ENCODE peak calls at places on chromosome 3, in four cellular contexts. G is sigmoid colon, W is stomach, Z is kidney. H is an unnamed sample.

GRCh38 chr3:13546667-13547171 is 2.2 kb upstream of the FBLN2 start:
- DNase-seq in G (peak), Z (peak), W (no peak), H (no peak)

GRCh38 chr3:119588112-119588511 is 8.8 kb downstream of the ADPRH start:
- DNase-seq in Z (no peak), W (peak), G (peak), H (no peak)

GRCh38 chr3:185401319-185401955 is 38.5 kb downstream of the MAP3K13 start:
- DNase-seq in Z (no peak), G (no peak), W (no peak), H (no peak)

GRCh38 chr3:133295199-133295901 is 104.5 kb upstream of the BFSP2 start:
- DNase-seq in Z (no peak), W (no peak), G (no peak), H (no peak)

GRCh38 chr3:135374571-135374970 is 579.5 kb downstream of the EPHB1 start:
- DNase-seq in G (no peak), W (no peak), Z (no peak), H (no peak)

GRCh38 chr3:13524979-13525669 is 23.8 kb upstream of the FBLN2 start:
- DNase-seq in W (no peak), Z (no peak), G (no peak), H (no peak)

GRCh38 chr3:51684971-51685751 is 14.1 kb downstream of the TEX264 start:
- DNase-seq in Z (no peak), W (no peak), G (no peak), H (no peak)

GRCh38 chr3:155230382-155230781 is 63.1 kb downstream of the STRIT1 start:
- DNase-seq in W (no peak), G (no peak), Z (no peak), H (no peak)

GRCh38 chr3:153667341-153667740 is 453.8 kb upstream of the ARHGEF26 start:
- DNase-seq in Z (no peak), G (no peak), W (no peak), H (no peak)

GRCh38 chr3:177812492-177812891 is 615.2 kb upstream of the TBL1XR1 start:
- DNase-seq in G (no peak), W (no peak), Z (no peak), H (no peak)

GRCh38 chr3:132790806-132791205 is 68.6 kb upstream of the NPHP3 start:
- DNase-seq in G (no peak), W (no peak), Z (no peak), H (no peak)

GRCh38 chr3:177567833-177568232 is 370.6 kb upstream of the TBL1XR1 start:
- DNase-seq in W (no peak), G (no peak), Z (no peak), H (no peak)

GRCh38 chr3:144491333-144491732 is 519.7 kb downstream of the DIPK2A start:
- DNase-seq in Z (no peak), G (no peak), W (no peak), H (no peak)

GRCh38 chr3:150345021-150345538 is 63.0 kb upstream of the TSC22D2 start:
- DNase-seq in W (peak), Z (peak), G (no peak), H (no peak)

GRCh38 chr3:169662215-169663070 is 1.1 kb downstream of the MECOM start:
- DNase-seq in G (no peak), Z (peak), W (peak), H (peak)

GRCh38 chr3:58647661-58648141 is 18.9 kb downstream of the FAM3D start:
- DNase-seq in G (no peak), W (peak), Z (no peak), H (no peak)

GRCh38 chr3:23096041-23096440 is 107.1 kb upstream of the UBE2E2 start:
- DNase-seq in G (no peak), W (no peak), Z (no peak), H (no peak)

GRCh38 chr3:49924683-49925082 is 4.9 kb downstream of the MON1A start:
- DNase-seq in Z (no peak), G (no peak), W (no peak), H (no peak)

GRCh38 chr3:139182598-139182997 is 137.9 kb upstream of the PRR23C start:
- DNase-seq in G (no peak), W (no peak), Z (no peak), H (no peak)

GRCh38 chr3:169658311-169658931 is 5.1 kb downstream of the MECOM start:
- DNase-seq in G (no peak), W (peak), Z (no peak), H (no peak)

GRCh38 chr3:31936661-31937060 is 44.4 kb downstream of the OSBPL10 start:
- DNase-seq in W (no peak), G (no peak), Z (no peak), H (no peak)

GRCh38 chr3:108103040-108103751 is 12.4 kb upstream of the CD47 start:
- DNase-seq in G (no peak), W (no peak), Z (no peak), H (no peak)

GRCh38 chr3:53252105-53252946 is 3.5 kb downstream of the TKT start:
- DNase-seq in W (no peak), G (no peak), Z (no peak), H (no peak)

GRCh38 chr3:52082951-52083350 is 26.6 kb upstream of the DUSP7 start:
- DNase-seq in W (no peak), Z (peak), G (no peak), H (no peak)

GRCh38 chr3:49794431-49794830 is 5.2 kb downstream of the CDHR4 start:
- DNase-seq in G (no peak), Z (no peak), W (no peak), H (no peak)

GRCh38 chr3:130088061-130088460 is 6.4 kb downstream of the ALG1L2 start:
- DNase-seq in W (no peak), G (peak), Z (no peak), H (no peak)

GRCh38 chr3:175150812-175151411 is 291.8 kb downstream of the NAALADL2 start:
- DNase-seq in G (no peak), W (no peak), Z (no peak), H (no peak)

GRCh38 chr3:97942801-97943546 is 29.3 kb downstream of the RIOX2 start:
- DNase-seq in Z (no peak), W (no peak), G (no peak), H (no peak)

GRCh38 chr3:182794806-182795369 is 1.6 kb downstream of the ATP11B start:
- DNase-seq in G (no peak), Z (no peak), W (no peak), H (no peak)

GRCh38 chr3:128497305-128498126 is 4.5 kb upstream of the GATA2 start:
- DNase-seq in G (peak), W (peak), Z (peak), H (peak)

GRCh38 chr3:41711656-41712055 is 250.2 kb downstream of the ULK4 start:
- DNase-seq in G (no peak), Z (no peak), W (no peak), H (no peak)

GRCh38 chr3:23822559-23822958 is 16.8 kb downstream of the UBE2E1 start:
- DNase-seq in W (no peak), Z (no peak), G (no peak), H (no peak)

GRCh38 chr3:124246949-124247348 is 255.0 kb upstream of the ROPN1 start:
- DNase-seq in Z (no peak), W (no peak), G (no peak), H (no peak)

GRCh38 chr3:15305366-15305844 is 27.0 kb downstream of the SH3BP5 start:
- DNase-seq in G (peak), Z (no peak), W (no peak), H (no peak)

GRCh38 chr3:177357352-177358084 is 160.2 kb upstream of the TBL1XR1 start:
- DNase-seq in W (peak), G (no peak), Z (no peak), H (no peak)

GRCh38 chr3:126413693-126414080 is 19.0 kb downstream of the CFAP100 start:
- DNase-seq in G (peak), Z (no peak), W (peak), H (peak)

GRCh38 chr3:122392868-122393844 is 9.2 kb downstream of the FAM162A start:
- DNase-seq in W (no peak), G (no peak), Z (no peak), H (no peak)

GRCh38 chr3:101521251-101521701 is 8.3 kb upstream of the SENP7 start:
- DNase-seq in G (no peak), W (no peak), Z (no peak), H (no peak)

GRCh38 chr3:122410111-122410510 is 5.8 kb downstream of the WDR5B start:
- DNase-seq in W (no peak), Z (no peak), G (no peak), H (no peak)

DNA sequence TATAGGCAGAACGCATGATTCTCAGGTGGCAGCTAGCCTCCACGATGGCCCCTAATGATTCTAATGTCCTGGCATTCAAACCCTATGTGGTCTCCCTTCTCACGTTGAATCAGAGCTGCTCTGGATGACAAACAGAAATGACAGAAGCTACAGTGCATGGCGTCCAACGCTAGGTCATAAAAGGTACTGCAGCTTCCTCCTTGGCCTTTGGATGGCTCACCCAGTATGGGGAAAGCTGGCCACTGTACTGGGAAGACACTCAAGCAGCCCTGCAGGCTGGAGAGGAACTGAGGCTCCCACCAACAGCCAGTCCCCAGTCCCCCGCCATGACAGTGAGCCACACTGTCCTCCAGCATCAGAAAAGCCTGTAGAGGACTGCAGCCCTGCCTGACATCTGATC is 286.3 kb downstream of the FAM43A start:
- DNase-seq in G (no peak), W (no peak), Z (no peak), H (no peak)
- TF ChIP-seq CTCF in G (no peak), W (no peak), Z (no peak), H (no peak)

GRCh38 chr3:156816091-156816793 is 9.9 kb upstream of the LEKR1 start:
- DNase-seq in G (peak), W (peak), Z (peak), H (peak)
- TF ChIP-seq CTCF in G (no peak), W (no peak), Z (no peak), H (no peak)

DNA sequence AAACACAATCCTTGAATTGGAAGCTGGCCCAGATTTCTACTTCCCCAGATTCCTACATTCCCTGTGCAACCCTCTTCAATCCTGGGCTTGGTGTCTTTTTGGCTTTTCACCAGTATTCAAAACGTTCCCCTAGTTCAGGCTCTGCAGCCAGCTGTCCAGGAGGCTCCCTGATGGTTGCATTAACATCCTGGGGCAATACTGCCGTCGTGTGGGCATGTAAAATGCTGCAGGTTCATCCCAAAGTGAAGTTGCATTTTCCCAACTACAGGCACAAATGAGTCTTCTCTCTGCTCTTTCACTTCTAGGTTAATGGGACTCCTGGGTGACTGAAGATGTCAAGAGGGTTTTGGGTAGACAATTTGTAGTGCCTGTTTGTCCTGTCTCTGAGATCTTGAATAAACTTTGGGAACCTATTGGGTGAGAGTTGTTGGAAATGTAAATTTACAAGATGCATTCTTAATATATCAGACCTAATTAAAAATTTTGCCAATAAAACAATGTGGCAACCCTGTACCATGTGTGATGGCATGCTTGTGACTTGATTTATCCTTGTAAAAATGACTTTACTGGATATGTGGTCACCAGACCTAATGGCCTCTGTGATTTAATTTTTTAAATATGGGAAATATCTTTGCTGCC is 28.6 kb downstream of the SOX14 start:
- DNase-seq in G (no peak), W (no peak), Z (no peak), H (no peak)
- TF ChIP-seq CTCF in G (no peak), W (no peak), Z (peak), H (no peak)

GRCh38 chr3:27244374-27244773 is 124.8 kb downstream of the NEK10 start:
- DNase-seq in W (no peak), G (no peak), Z (no peak), H (no peak)
- TF ChIP-seq CTCF in W (no peak), G (no peak), Z (no peak), H (no peak)

DNA sequence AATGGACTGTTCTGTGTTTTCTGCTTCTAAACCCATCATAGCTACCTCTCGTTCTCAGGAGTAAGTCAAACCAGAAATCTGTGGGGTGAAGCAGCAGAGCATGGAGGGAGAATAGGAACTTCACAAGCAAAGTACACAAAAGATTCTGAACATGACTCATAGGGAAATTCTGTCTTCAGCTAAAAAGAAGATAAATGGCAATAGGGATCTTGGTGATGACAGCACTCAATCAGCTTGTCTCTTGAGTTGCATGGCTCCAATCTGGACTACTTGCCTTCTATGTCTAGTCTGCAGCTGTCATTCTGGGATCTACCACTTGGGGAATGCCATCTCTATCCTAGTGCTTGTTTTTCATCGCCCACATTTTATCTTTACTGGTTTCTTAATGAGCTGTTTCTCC is 13.5 kb upstream of the GRAMD1C start:
- DNase-seq in Z (no peak), W (no peak), G (no peak), H (no peak)
- TF ChIP-seq CTCF in Z (no peak), W (no peak), G (no peak), H (no peak)

GRCh38 chr3:39379778-39380155 is 3.4 kb upstream of the SLC25A38 start:
- DNase-seq in Z (no peak), W (no peak), G (no peak), H (no peak)

GRCh38 chr3:39381432-39381831 is 1.7 kb upstream of the SLC25A38 start:
- DNase-seq in W (no peak), Z (no peak), G (no peak), H (no peak)

GRCh38 chr3:39376929-39377634 is 6.1 kb upstream of the SLC25A38 start:
- DNase-seq in W (no peak), G (no peak), Z (no peak), H (no peak)

GRCh38 chr3:39378957-39379777 is 4.0 kb upstream of the SLC25A38 start:
- DNase-seq in G (no peak), W (peak), Z (no peak), H (no peak)

DNA sequence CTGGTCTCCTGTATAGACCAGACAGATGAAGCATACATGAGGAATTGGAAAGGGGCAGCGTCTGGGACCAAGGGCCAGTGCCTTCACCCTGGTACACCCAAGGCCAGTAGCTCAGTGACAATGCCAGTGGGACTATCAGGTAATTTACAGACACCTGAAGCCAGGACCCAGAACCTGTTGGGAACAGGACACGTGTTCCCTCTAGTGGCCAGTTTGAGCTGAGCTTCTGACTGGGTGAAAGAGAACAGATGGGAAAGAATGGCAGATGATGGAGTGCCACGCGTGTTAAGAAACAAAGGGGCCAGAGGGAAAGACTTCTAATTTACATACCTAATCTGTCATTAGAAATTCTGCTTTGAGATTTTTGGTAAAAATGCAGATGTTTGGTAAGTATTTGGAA is 5.1 kb upstream of the SLC25A38 start:
- DNase-seq in G (no peak), W (peak), Z (no peak), H (no peak)
- TF ChIP-seq CTCF in G (peak), W (peak), Z (peak), H (peak)

GRCh38 chr3:157906627-157907026 is 199.6 kb downstream of the SHOX2 start:
- DNase-seq in W (no peak), G (no peak), Z (no peak), H (no peak)
- TF ChIP-seq CTCF in W (no peak), G (no peak), Z (no peak), H (no peak)

GRCh38 chr3:4351164-4351855 is 48.1 kb downstream of the SETMAR start:
- DNase-seq in G (no peak), W (no peak), Z (no peak), H (no peak)
- TF ChIP-seq CTCF in G (no peak), W (no peak), Z (no peak), H (peak)

GRCh38 chr3:191136347-191136746 is 62.7 kb upstream of the OSTN start:
- DNase-seq in G (no peak), W (no peak), Z (no peak), H (no peak)
- TF ChIP-seq CTCF in G (peak), W (no peak), Z (peak), H (no peak)